ENCODE peak calls at places on chromosome 2, in four cellular contexts. One of them, this sample, is unnamed.

GRCh38 chr2:133431289-133431688 is 137.0 kb downstream of the NCKAP5 start:
- DNase-seq in NB4: no peak
- DNase-seq in WERI-Rb-1: no peak
- DNase-seq in tibial nerve: no peak
- DNase-seq in this sample: no peak

GRCh38 chr2:197234792-197235191 is 75.8 kb downstream of the ANKRD44 start:
- DNase-seq in WERI-Rb-1: no peak
- DNase-seq in NB4: no peak
- DNase-seq in tibial nerve: no peak
- DNase-seq in this sample: no peak

GRCh38 chr2:71689393-71689792 is 236.0 kb downstream of the DYSF start:
- DNase-seq in NB4: no peak
- DNase-seq in tibial nerve: no peak
- DNase-seq in WERI-Rb-1: no peak
- DNase-seq in this sample: no peak

GRCh38 chr2:120659275-120659952 is 76.3 kb upstream of the GLI2 start:
- DNase-seq in WERI-Rb-1: no peak
- DNase-seq in tibial nerve: no peak
- DNase-seq in NB4: no peak
- DNase-seq in this sample: no peak

GRCh38 chr2:240622631-240623235 is 2.5 kb upstream of the GPR35 start:
- DNase-seq in NB4: no peak
- DNase-seq in WERI-Rb-1: peak
- DNase-seq in tibial nerve: no peak
- DNase-seq in this sample: no peak

GRCh38 chr2:75557474-75558131 is 3.1 kb downstream of the EVA1A start:
- DNase-seq in tibial nerve: no peak
- DNase-seq in WERI-Rb-1: no peak
- DNase-seq in NB4: no peak
- DNase-seq in this sample: no peak

GRCh38 chr2:182229288-182229687 is 197.5 kb downstream of the PDE1A start:
- DNase-seq in NB4: no peak
- DNase-seq in tibial nerve: no peak
- DNase-seq in WERI-Rb-1: no peak
- DNase-seq in this sample: no peak

GRCh38 chr2:144827404-144827803 is 307.5 kb upstream of the ZEB2 start:
- DNase-seq in WERI-Rb-1: no peak
- DNase-seq in tibial nerve: no peak
- DNase-seq in NB4: no peak
- DNase-seq in this sample: no peak

GRCh38 chr2:8646731-8647461 is 35.0 kb upstream of the ID2 start:
- DNase-seq in NB4: no peak
- DNase-seq in tibial nerve: no peak
- DNase-seq in WERI-Rb-1: no peak
- DNase-seq in this sample: no peak

GRCh38 chr2:173652311-173652710 is 297.6 kb downstream of the CDCA7 start:
- DNase-seq in WERI-Rb-1: no peak
- DNase-seq in NB4: no peak
- DNase-seq in tibial nerve: no peak
- DNase-seq in this sample: no peak

GRCh38 chr2:24203029-24203786 is 28.4 kb downstream of the FAM228A start:
- DNase-seq in tibial nerve: no peak
- DNase-seq in NB4: no peak
- DNase-seq in WERI-Rb-1: no peak
- DNase-seq in this sample: no peak

GRCh38 chr2:56410140-56410539 is 226.3 kb downstream of the CCDC85A start:
- DNase-seq in WERI-Rb-1: no peak
- DNase-seq in tibial nerve: no peak
- DNase-seq in NB4: no peak
- DNase-seq in this sample: no peak

GRCh38 chr2:216348909-216349308 is 23.4 kb downstream of the MARCHF4 start:
- DNase-seq in NB4: peak
- DNase-seq in tibial nerve: no peak
- DNase-seq in WERI-Rb-1: no peak
- DNase-seq in this sample: no peak

GRCh38 chr2:378364-378763 is 90.5 kb upstream of the ALKAL2 start:
- DNase-seq in NB4: no peak
- DNase-seq in tibial nerve: no peak
- DNase-seq in WERI-Rb-1: no peak
- DNase-seq in this sample: no peak

GRCh38 chr2:112000399-112001135 is 54.5 kb upstream of the TMEM87B start:
- DNase-seq in NB4: no peak
- DNase-seq in WERI-Rb-1: no peak
- DNase-seq in tibial nerve: no peak
- DNase-seq in this sample: no peak

GRCh38 chr2:3386448-3386958 is 7.0 kb downstream of the TRAPPC12 start:
- DNase-seq in WERI-Rb-1: no peak
- DNase-seq in NB4: no peak
- DNase-seq in tibial nerve: no peak
- DNase-seq in this sample: no peak

GRCh38 chr2:51409920-51410319 is 378.0 kb upstream of the NRXN1 start:
- DNase-seq in tibial nerve: no peak
- DNase-seq in NB4: no peak
- DNase-seq in WERI-Rb-1: no peak
- DNase-seq in this sample: no peak

DNA sequence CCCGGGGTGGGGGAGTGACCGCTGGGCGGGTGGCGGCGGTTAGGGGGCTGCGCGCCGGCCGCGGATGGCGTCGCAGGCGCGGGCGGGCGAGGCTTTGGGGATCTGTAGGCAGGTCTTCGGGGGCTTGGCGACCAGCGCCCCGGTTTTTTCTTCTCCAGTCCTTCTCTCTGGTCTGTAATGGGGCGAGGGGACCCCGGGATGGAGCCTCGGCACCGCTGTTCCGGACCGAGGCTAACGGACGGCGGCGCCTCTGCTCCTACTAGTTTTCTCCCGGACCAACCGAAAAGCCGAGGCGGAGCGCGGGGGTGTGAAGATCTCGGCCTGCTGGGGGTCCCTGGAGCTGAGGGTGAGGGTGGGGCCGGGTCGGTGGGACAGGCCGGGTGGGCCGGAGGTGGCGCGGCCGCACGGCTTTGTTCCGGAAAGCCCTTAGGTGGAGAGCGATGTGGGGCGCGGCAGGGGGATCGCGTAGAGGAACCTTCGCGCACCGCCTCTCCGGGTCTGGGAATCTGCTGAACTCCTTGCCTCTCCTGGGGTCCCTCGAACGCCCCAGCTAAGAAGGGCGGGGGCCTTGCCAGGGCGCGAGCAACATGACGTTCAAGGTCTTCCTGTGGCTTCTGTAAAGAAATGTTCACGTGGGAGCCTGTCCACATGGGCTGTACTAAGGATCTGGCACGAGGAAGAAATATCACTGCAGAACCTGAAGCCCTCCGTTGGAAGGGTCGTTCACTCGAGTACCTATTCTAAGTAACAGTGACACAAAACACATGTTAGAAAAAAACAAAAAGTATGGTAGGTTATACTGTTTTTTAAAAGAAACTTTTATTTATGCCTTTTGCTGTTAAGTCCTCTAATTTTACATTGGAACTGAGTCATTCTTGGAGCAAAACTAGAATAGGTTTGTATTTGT is 861 bp downstream of the SLC39A10 start:
- DNase-seq in WERI-Rb-1: peak
- DNase-seq in tibial nerve: peak
- DNase-seq in NB4: peak
- DNase-seq in this sample: peak
- TF ChIP-seq CTCF in WERI-Rb-1: no peak
- TF ChIP-seq CTCF in tibial nerve: no peak
- TF ChIP-seq CTCF in NB4: no peak
- TF ChIP-seq CTCF in this sample: no peak

DNA sequence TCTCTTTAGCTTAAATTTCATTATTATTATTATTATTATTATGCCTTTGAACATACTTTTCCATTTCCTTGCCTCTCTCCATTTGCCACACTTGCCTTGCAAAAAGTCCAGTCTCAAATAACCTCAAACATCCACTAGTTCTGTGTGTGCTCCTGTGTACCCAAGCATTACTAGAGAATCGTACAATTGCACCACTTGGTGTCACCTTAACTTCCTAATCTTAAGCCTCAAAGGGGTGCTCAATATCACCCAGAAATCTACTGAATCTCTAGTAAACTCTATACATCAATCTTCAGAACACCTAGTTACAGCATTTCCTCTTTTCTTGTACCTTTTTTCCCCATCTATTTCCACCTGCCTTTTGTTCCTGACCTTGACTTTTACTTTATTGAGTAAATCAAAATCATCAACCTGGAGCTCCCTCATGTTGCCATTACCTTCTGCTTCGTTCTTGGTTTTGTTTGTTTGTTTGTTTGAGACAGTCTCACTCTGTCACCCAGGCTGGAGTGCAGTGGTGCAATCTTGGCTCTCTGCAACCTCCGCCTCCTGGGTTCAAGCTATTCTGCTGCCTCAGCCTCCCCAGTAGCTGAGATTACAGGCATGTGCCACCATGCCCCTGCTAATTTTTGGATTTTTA is 12.5 kb upstream of the SOS1 start:
- DNase-seq in tibial nerve: no peak
- DNase-seq in WERI-Rb-1: no peak
- DNase-seq in NB4: no peak
- DNase-seq in this sample: no peak
- H3K4me3 ChIP-seq in tibial nerve: no peak
- H3K4me3 ChIP-seq in WERI-Rb-1: no peak
- H3K4me3 ChIP-seq in NB4: no peak
- H3K4me3 ChIP-seq in this sample: no peak

DNA sequence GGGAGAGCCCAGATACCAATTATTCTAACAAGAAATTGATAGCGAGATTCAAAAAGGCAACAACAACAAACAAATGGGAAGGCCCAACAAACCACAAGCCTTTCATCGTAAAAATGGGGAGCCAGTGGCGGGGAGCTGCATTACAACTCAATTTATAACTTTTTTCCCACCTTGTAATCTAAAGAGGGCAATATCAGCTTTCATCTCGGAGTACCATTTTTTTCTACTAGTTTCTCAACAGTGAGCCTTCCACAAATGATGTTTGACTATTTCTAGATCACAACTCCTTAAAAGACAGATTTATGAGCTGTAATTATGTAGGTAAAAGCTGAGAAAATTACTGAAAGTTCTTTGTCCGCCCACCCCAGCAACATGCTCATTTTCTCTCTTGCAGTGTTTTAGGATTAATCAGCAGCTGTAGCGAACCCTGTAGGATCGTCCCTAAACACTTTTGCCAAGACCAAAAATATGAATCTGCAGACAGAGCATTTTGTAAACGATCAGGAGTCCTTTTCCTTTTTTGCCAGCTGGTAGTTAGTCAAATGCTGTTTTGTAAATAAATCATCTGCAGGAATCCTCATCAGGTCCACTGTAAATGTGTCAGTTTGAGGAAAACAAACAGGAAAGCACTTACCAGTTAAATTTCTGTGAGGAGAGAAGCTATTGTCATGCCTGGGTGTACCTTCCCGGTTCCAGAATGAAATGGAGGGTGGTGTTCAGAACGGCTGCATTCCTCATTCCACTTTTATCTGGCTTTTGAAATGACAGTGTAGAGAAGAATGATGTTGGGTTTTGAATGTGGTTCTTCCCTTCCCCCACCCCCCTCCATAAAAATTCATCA is 53.2 kb downstream of the EEF1B2 start:
- DNase-seq in NB4: no peak
- DNase-seq in tibial nerve: no peak
- DNase-seq in WERI-Rb-1: no peak
- DNase-seq in this sample: no peak
- TF ChIP-seq CTCF in NB4: no peak
- TF ChIP-seq CTCF in tibial nerve: no peak
- TF ChIP-seq CTCF in WERI-Rb-1: no peak
- TF ChIP-seq CTCF in this sample: no peak

DNA sequence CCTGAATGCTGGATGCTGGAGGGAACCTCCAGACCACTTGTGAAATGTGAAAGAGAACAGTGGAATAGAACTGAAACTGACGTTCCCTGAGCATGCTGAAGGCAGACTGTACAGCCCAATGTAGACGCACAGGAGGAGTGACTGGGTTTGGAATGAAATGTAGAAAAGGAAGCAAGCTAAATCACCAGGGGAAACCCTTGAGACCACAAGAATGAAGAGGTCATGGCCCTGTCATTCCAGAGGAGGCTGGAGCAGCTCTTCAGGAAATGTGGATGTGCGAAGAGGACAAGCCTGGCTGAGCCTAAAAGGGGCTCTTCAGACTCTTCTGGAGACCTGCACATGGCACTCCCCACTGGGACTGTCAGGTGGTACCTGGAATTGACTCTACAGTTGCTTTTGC is 118.5 kb upstream of the ALPP start:
- DNase-seq in tibial nerve: no peak
- DNase-seq in NB4: peak
- DNase-seq in WERI-Rb-1: no peak
- DNase-seq in this sample: no peak
- H3K4me3 ChIP-seq in tibial nerve: no peak
- H3K4me3 ChIP-seq in NB4: no peak
- H3K4me3 ChIP-seq in WERI-Rb-1: no peak
- H3K4me3 ChIP-seq in this sample: no peak

GRCh38 chr2:124027182-124027581 is 2.1 kb downstream of the CNTNAP5 start:
- DNase-seq in NB4: peak
- DNase-seq in WERI-Rb-1: peak
- DNase-seq in tibial nerve: no peak
- DNase-seq in this sample: peak
- TF ChIP-seq CTCF in NB4: peak
- TF ChIP-seq CTCF in WERI-Rb-1: peak
- TF ChIP-seq CTCF in tibial nerve: peak
- TF ChIP-seq CTCF in this sample: peak

DNA sequence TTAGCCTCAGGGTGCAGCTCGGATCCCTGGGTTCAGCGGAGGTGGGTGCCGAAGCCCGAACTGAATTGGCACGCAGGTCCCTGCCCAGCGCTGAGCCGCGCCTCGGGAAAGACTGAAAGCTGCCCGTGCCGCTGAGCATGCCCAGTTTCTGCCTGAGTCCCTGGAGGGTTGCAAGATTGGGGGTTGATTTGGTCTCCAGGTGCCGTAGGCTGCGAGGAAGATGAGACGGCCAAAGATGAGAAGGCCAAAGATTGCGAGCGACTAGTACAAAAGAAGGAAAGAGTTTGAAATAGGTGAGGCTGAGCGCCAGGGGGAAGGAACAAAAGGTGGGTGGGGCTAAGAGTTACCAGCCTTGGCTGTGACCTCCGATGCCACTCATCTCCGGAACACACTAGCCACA is 852 bp upstream of the KCNH7 start:
- DNase-seq in WERI-Rb-1: peak
- DNase-seq in tibial nerve: no peak
- DNase-seq in NB4: no peak
- DNase-seq in this sample: no peak
- H3K4me3 ChIP-seq in WERI-Rb-1: peak
- H3K4me3 ChIP-seq in tibial nerve: no peak
- H3K4me3 ChIP-seq in NB4: no peak
- H3K4me3 ChIP-seq in this sample: no peak

This sample was measured in GM12865.